ENCODE peak calls at places on chromosomes 3 and 15, in seven cellular contexts. W, Q, K, S, T, X and V are unnamed samples.
A peak's percentile ranks its signal among the peaks of the same experiment; 100 is the strongest.

GRCh38 chr3:39106281-39107055 is 959 bp downstream of the GORASP1 start:
- DNase-seq in W (no peak), S (peak; percentile 24), T (peak; percentile 50), K (no peak), Q (no peak), X (no peak), V (peak; percentile 54)

GRCh38 chr15:90028376-90028775 is 27.3 kb downstream of the ZNF710 start:
- DNase-seq in X (peak; percentile 24), W (no peak), Q (no peak), K (no peak), S (no peak), T (no peak), V (no peak)

GRCh38 chr3:153634683-153635082 is 472.7 kb downstream of the RAP2B start:
- DNase-seq in S (no peak), W (no peak), T (no peak), X (no peak), K (no peak), Q (no peak), V (no peak)

GRCh38 chr15:58457466-58457965 is 25.7 kb downstream of the LIPC start:
- DNase-seq in S (peak; percentile 92), W (no peak), T (peak; percentile 59), Q (no peak), K (no peak), X (no peak), V (peak; percentile 59)

GRCh38 chr3:183265713-183266417 is 12.8 kb downstream of the B3GNT5 start:
- DNase-seq in T (no peak), K (no peak), Q (no peak), X (peak; percentile 70), W (peak; percentile 36), S (peak; percentile 83), V (no peak)

GRCh38 chr3:32443471-32443870 is 51.8 kb downstream of the CMTM7 start:
- DNase-seq in W (no peak), X (no peak), Q (no peak), T (no peak), S (peak; percentile 82), K (no peak), V (no peak)

GRCh38 chr3:87413821-87414220 is 137.4 kb upstream of the POU1F1 start:
- DNase-seq in W (no peak), K (no peak), S (no peak), T (peak; percentile 3), Q (no peak), X (no peak), V (no peak)

GRCh38 chr3:16140116-16140893 is 34.2 kb upstream of the GALNT15 start:
- DNase-seq in Q (no peak), T (peak; percentile 71), K (no peak), W (no peak), X (no peak), S (peak; percentile 85), V (peak; percentile 49)

GRCh38 chr3:117114517-117115265 is 405.1 kb downstream of the TUSC7 start:
- DNase-seq in T (no peak), W (no peak), K (no peak), S (no peak), Q (no peak), X (no peak), V (no peak)

GRCh38 chr3:46566040-46566631 is at the start of gene LRRC2:
- DNase-seq in S (peak; percentile 64), X (peak; percentile 62), W (no peak), K (peak; percentile 31), Q (peak; percentile 15), T (peak; percentile 78), V (peak; percentile 57)

GRCh38 chr3:47652142-47652541 is 73.5 kb upstream of the CSPG5 start:
- DNase-seq in Q (no peak), W (no peak), S (no peak), T (no peak), X (no peak), K (no peak), V (no peak)

GRCh38 chr15:90294601-90295269 is 29.3 kb downstream of the NGRN start:
- DNase-seq in W (no peak), T (no peak), Q (no peak), X (no peak), S (no peak), K (no peak), V (no peak)

GRCh38 chr3:197368821-197369220 is 70.4 kb upstream of the DLG1 start:
- DNase-seq in Q (no peak), K (no peak), X (no peak), S (no peak), T (no peak), W (no peak), V (no peak)

GRCh38 chr3:140170612-140171011 is 235.6 kb downstream of the CLSTN2 start:
- DNase-seq in Q (no peak), K (no peak), X (no peak), S (no peak), W (no peak), T (no peak), V (no peak)

GRCh38 chr3:166663194-166663593 is 716.9 kb downstream of the ZBBX start:
- DNase-seq in W (no peak), S (no peak), K (no peak), X (no peak), Q (no peak), T (no peak), V (no peak)

GRCh38 chr3:164418426-164418825 is 659.9 kb downstream of the SI start:
- DNase-seq in T (no peak), S (peak; percentile 19), Q (no peak), K (no peak), W (no peak), X (no peak), V (no peak)

GRCh38 chr3:38039899-38040261 is 872 bp downstream of the DLEC1 start:
- DNase-seq in S (no peak), K (no peak), T (no peak), W (peak; percentile 18), Q (peak; percentile 32), X (peak; percentile 78), V (peak; percentile 70)

GRCh38 chr15:29870495-29871151 is 48.4 kb upstream of the TJP1 start:
- DNase-seq in W (no peak), X (no peak), Q (no peak), T (no peak), S (no peak), K (peak; percentile 16), V (no peak)

GRCh38 chr3:108221403-108221802 is 821 bp downstream of the IFT57 start:
- DNase-seq in Q (no peak), X (no peak), T (no peak), K (no peak), S (no peak), W (no peak), V (no peak)

GRCh38 chr3:42557849-42558248 is 23.9 kb downstream of the SEC22C start:
- DNase-seq in S (no peak), K (no peak), T (no peak), W (no peak), Q (no peak), X (no peak), V (no peak)

GRCh38 chr3:60282840-60283239 is 968.4 kb downstream of the FHIT start:
- DNase-seq in X (no peak), Q (no peak), S (no peak), T (no peak), K (no peak), W (no peak), V (no peak)

GRCh38 chr15:101502572-101503295 is 13.2 kb upstream of the PCSK6 start:
- DNase-seq in Q (no peak), S (no peak), T (no peak), K (no peak), X (no peak), W (no peak), V (no peak)

GRCh38 chr15:82093774-82094211 is 48.0 kb upstream of the MEX3B start:
- DNase-seq in S (peak; percentile 96), K (no peak), X (no peak), T (peak; percentile 76), Q (no peak), W (no peak), V (peak; percentile 40)

GRCh38 chr3:171309906-171310359 is 150.3 kb downstream of the TNIK start:
- DNase-seq in X (no peak), W (no peak), Q (no peak), T (peak; percentile 19), S (peak; percentile 80), K (no peak), V (peak; percentile 14)

GRCh38 chr15:72168131-72168825 is 29.3 kb downstream of the GRAMD2A start:
- DNase-seq in K (no peak), T (no peak), X (no peak), S (no peak), W (no peak), Q (no peak), V (no peak)

GRCh38 chr3:31621314-31621713 is 88.6 kb downstream of the STT3B start:
- DNase-seq in K (no peak), W (no peak), S (no peak), Q (no peak), X (no peak), T (no peak), V (no peak)

GRCh38 chr3:12428131-12428530 is 56.1 kb upstream of the TSEN2 start:
- DNase-seq in T (no peak), W (no peak), Q (no peak), S (no peak), K (no peak), X (no peak), V (no peak)

GRCh38 chr3:127342735-127343134 is 54.9 kb upstream of the PRR20G start:
- DNase-seq in T (no peak), K (no peak), Q (no peak), X (no peak), S (no peak), W (no peak), V (no peak)

GRCh38 chr3:161149529-161149928 is 44.4 kb upstream of the B3GALNT1 start:
- DNase-seq in W (no peak), S (no peak), K (no peak), Q (no peak), T (peak; percentile 23), X (no peak), V (no peak)

GRCh38 chr15:35481992-35482391 is 64.0 kb downstream of the DPH6 start:
- DNase-seq in K (no peak), S (peak; percentile 54), Q (no peak), T (no peak), W (no peak), X (no peak), V (peak; percentile 10)

GRCh38 chr3:8887435-8888295 is 75.6 kb downstream of the RAD18 start:
- DNase-seq in K (no peak), S (no peak), T (no peak), Q (no peak), W (no peak), X (no peak), V (no peak)

GRCh38 chr3:168888781-168889180 is 774.7 kb downstream of the MECOM start:
- DNase-seq in K (no peak), S (peak; percentile 29), Q (no peak), W (no peak), X (no peak), T (no peak), V (no peak)

GRCh38 chr3:143476965-143477640 is 357.5 kb downstream of the CHST2 start:
- DNase-seq in S (no peak), K (no peak), X (no peak), T (no peak), Q (no peak), W (no peak), V (no peak)

GRCh38 chr3:71232175-71232679 is 351.3 kb downstream of the FOXP1 start:
- DNase-seq in Q (no peak), K (no peak), S (no peak), T (no peak), W (no peak), X (no peak), V (no peak)

GRCh38 chr3:195061756-195062655 is 209.0 kb downstream of the XXYLT1 start:
- DNase-seq in K (no peak), S (no peak), X (peak; percentile 19), W (no peak), T (no peak), Q (no peak), V (no peak)